ENCODE peak calls at places on chromosome 2, in eight cellular contexts. One of them, this sample, is unnamed.

GRCh38 chr2:70935468-70936164 is at the start of gene ATP6V1B1:
- DNase-seq in H9: peak; percentile 66
- DNase-seq in spleen: no peak
- DNase-seq in fibroblast of lung: no peak
- DNase-seq in heart left ventricle: no peak
- DNase-seq in A549: no peak
- DNase-seq in CD4-positive, alpha-beta T cell: no peak
- DNase-seq in pancreas: peak; percentile 43
- DNase-seq in this sample: no peak

GRCh38 chr2:137031731-137032130 is 266.4 kb downstream of the THSD7B start:
- DNase-seq in H9: no peak
- DNase-seq in spleen: no peak
- DNase-seq in fibroblast of lung: no peak
- DNase-seq in heart left ventricle: no peak
- DNase-seq in A549: no peak
- DNase-seq in CD4-positive, alpha-beta T cell: no peak
- DNase-seq in pancreas: no peak
- DNase-seq in this sample: no peak

GRCh38 chr2:239106314-239106908 is 258.5 kb downstream of the TWIST2 start:
- DNase-seq in H9: peak; percentile 66
- DNase-seq in spleen: no peak
- DNase-seq in fibroblast of lung: peak; percentile 62
- DNase-seq in heart left ventricle: no peak
- DNase-seq in A549: peak; percentile 73
- DNase-seq in CD4-positive, alpha-beta T cell: no peak
- DNase-seq in pancreas: no peak
- DNase-seq in this sample: peak; percentile 84

GRCh38 chr2:163681765-163682164 is 54.0 kb downstream of the FIGN start:
- DNase-seq in H9: no peak
- DNase-seq in spleen: no peak
- DNase-seq in fibroblast of lung: peak; percentile 70
- DNase-seq in heart left ventricle: no peak
- DNase-seq in A549: no peak
- DNase-seq in CD4-positive, alpha-beta T cell: no peak
- DNase-seq in pancreas: no peak
- DNase-seq in this sample: no peak

GRCh38 chr2:219709261-219709867 is 81.9 kb downstream of the SLC4A3 start:
- DNase-seq in H9: no peak
- DNase-seq in spleen: no peak
- DNase-seq in fibroblast of lung: no peak
- DNase-seq in heart left ventricle: no peak
- DNase-seq in A549: no peak
- DNase-seq in CD4-positive, alpha-beta T cell: no peak
- DNase-seq in pancreas: no peak
- DNase-seq in this sample: no peak

GRCh38 chr2:157789161-157789720 is 86.9 kb downstream of the ACVR1 start:
- DNase-seq in H9: no peak
- DNase-seq in spleen: no peak
- DNase-seq in fibroblast of lung: peak; percentile 26
- DNase-seq in heart left ventricle: no peak
- DNase-seq in A549: no peak
- DNase-seq in CD4-positive, alpha-beta T cell: no peak
- DNase-seq in pancreas: no peak
- DNase-seq in this sample: no peak

GRCh38 chr2:25482341-25482740 is 140.6 kb upstream of the DNMT3A start:
- DNase-seq in H9: no peak
- DNase-seq in spleen: no peak
- DNase-seq in fibroblast of lung: no peak
- DNase-seq in heart left ventricle: no peak
- DNase-seq in A549: no peak
- DNase-seq in CD4-positive, alpha-beta T cell: no peak
- DNase-seq in pancreas: no peak
- DNase-seq in this sample: no peak

GRCh38 chr2:62300925-62301324 is 105.0 kb downstream of the B3GNT2 start:
- DNase-seq in H9: no peak
- DNase-seq in spleen: no peak
- DNase-seq in fibroblast of lung: no peak
- DNase-seq in heart left ventricle: no peak
- DNase-seq in A549: no peak
- DNase-seq in CD4-positive, alpha-beta T cell: no peak
- DNase-seq in pancreas: no peak
- DNase-seq in this sample: no peak

GRCh38 chr2:158542577-158542976 is 85.8 kb downstream of the PKP4 start:
- DNase-seq in H9: no peak
- DNase-seq in spleen: no peak
- DNase-seq in fibroblast of lung: no peak
- DNase-seq in heart left ventricle: no peak
- DNase-seq in A549: no peak
- DNase-seq in CD4-positive, alpha-beta T cell: no peak
- DNase-seq in pancreas: no peak
- DNase-seq in this sample: no peak

GRCh38 chr2:240604939-240605716 is 18.6 kb downstream of the CAPN10 start:
- DNase-seq in H9: no peak
- DNase-seq in spleen: peak; percentile 70
- DNase-seq in fibroblast of lung: no peak
- DNase-seq in heart left ventricle: no peak
- DNase-seq in A549: no peak
- DNase-seq in CD4-positive, alpha-beta T cell: no peak
- DNase-seq in pancreas: peak; percentile 54
- DNase-seq in this sample: no peak

GRCh38 chr2:12081481-12082210 is 335.2 kb downstream of the LPIN1 start:
- DNase-seq in H9: no peak
- DNase-seq in spleen: no peak
- DNase-seq in fibroblast of lung: no peak
- DNase-seq in heart left ventricle: no peak
- DNase-seq in A549: no peak
- DNase-seq in CD4-positive, alpha-beta T cell: peak; percentile 19
- DNase-seq in pancreas: no peak
- DNase-seq in this sample: no peak

GRCh38 chr2:85549095-85549494 is 10.1 kb downstream of the MAT2A start:
- DNase-seq in H9: no peak
- DNase-seq in spleen: no peak
- DNase-seq in fibroblast of lung: no peak
- DNase-seq in heart left ventricle: no peak
- DNase-seq in A549: no peak
- DNase-seq in CD4-positive, alpha-beta T cell: no peak
- DNase-seq in pancreas: no peak
- DNase-seq in this sample: no peak

GRCh38 chr2:161586517-161587167 is 37.6 kb upstream of the SLC4A10 start:
- DNase-seq in H9: no peak
- DNase-seq in spleen: no peak
- DNase-seq in fibroblast of lung: peak; percentile 37
- DNase-seq in heart left ventricle: no peak
- DNase-seq in A549: peak; percentile 18
- DNase-seq in CD4-positive, alpha-beta T cell: no peak
- DNase-seq in pancreas: no peak
- DNase-seq in this sample: no peak

GRCh38 chr2:120914839-120915521 is 179.3 kb downstream of the GLI2 start:
- DNase-seq in H9: no peak
- DNase-seq in spleen: no peak
- DNase-seq in fibroblast of lung: peak; percentile 95
- DNase-seq in heart left ventricle: peak; percentile 88
- DNase-seq in A549: peak; percentile 90
- DNase-seq in CD4-positive, alpha-beta T cell: no peak
- DNase-seq in pancreas: no peak
- DNase-seq in this sample: no peak

GRCh38 chr2:120912101-120912985 is 176.7 kb downstream of the GLI2 start:
- DNase-seq in H9: no peak
- DNase-seq in spleen: no peak
- DNase-seq in fibroblast of lung: peak; percentile 91
- DNase-seq in heart left ventricle: peak; percentile 73
- DNase-seq in A549: peak; percentile 96
- DNase-seq in CD4-positive, alpha-beta T cell: no peak
- DNase-seq in pancreas: no peak
- DNase-seq in this sample: no peak

GRCh38 chr2:120916446-120916845 is 180.8 kb downstream of the GLI2 start:
- DNase-seq in H9: no peak
- DNase-seq in spleen: no peak
- DNase-seq in fibroblast of lung: no peak
- DNase-seq in heart left ventricle: peak; percentile 44
- DNase-seq in A549: no peak
- DNase-seq in CD4-positive, alpha-beta T cell: no peak
- DNase-seq in pancreas: no peak
- DNase-seq in this sample: no peak

GRCh38 chr2:120915670-120916069 is 180.0 kb downstream of the GLI2 start:
- DNase-seq in H9: no peak
- DNase-seq in spleen: no peak
- DNase-seq in fibroblast of lung: peak; percentile 58
- DNase-seq in heart left ventricle: no peak
- DNase-seq in A549: no peak
- DNase-seq in CD4-positive, alpha-beta T cell: no peak
- DNase-seq in pancreas: no peak
- DNase-seq in this sample: no peak

DNA sequence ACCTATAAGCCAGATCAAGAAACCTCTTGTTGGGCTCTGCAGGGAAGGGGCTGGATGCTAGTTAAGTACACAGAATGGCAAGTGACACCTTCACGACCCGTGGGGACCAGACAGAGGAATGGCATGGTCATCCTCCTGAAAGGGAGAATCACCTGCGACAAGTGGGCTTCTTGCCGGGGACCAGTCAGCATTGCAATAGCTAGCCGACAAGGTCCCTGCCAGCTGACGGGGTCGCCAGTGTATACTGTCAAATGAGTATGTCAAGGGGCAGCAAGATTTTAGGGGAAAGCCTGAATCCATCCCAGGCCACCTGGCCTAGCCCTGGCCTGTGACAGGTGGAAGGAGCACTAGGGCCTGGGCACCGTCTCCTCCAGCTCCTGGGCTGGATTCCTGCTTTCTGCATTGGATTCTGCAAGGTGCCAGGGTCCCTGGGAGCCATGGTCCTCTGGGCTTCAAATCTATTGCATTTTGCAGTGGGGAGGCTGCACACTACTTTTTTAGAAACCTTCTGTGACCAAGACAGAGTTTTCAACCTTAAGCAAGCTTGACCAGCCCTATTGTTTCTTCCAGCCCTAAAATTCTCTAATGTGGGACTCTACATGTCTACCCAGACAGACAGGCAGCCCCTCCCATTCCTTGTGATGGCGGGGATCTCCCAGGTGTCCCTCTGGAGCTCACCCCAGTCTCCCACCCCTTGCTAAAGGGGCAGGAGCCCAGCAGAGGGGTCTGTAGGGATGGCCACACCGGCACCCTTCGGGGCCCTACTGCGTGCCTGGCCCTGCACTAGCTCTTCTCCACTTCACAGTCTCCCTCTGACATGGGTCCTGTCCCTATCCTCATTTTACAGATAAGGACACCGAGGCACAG is 178.5 kb downstream of the GLI2 start:
- DNase-seq in H9: no peak
- DNase-seq in spleen: no peak
- DNase-seq in fibroblast of lung: no peak
- DNase-seq in heart left ventricle: peak; percentile 37
- DNase-seq in A549: no peak
- DNase-seq in CD4-positive, alpha-beta T cell: no peak
- DNase-seq in pancreas: no peak
- DNase-seq in this sample: no peak
- H3K27ac ChIP-seq in H9: no peak overlapping the region
- H3K27ac ChIP-seq in spleen: no peak overlapping the region
- H3K27ac ChIP-seq in fibroblast of lung: peak overlapping the region; percentile 77
- H3K27ac ChIP-seq in heart left ventricle: peak overlapping the region; percentile 70
- H3K27ac ChIP-seq in A549: peak overlapping the region; percentile 95
- H3K27ac ChIP-seq in CD4-positive, alpha-beta T cell: no peak overlapping the region
- H3K27ac ChIP-seq in pancreas: no peak overlapping the region
- H3K27ac ChIP-seq in this sample: no peak overlapping the region

GRCh38 chr2:147636888-147637270 is 207.9 kb upstream of the ACVR2A start:
- DNase-seq in H9: no peak
- DNase-seq in spleen: no peak
- DNase-seq in fibroblast of lung: no peak
- DNase-seq in heart left ventricle: no peak
- DNase-seq in A549: no peak
- DNase-seq in CD4-positive, alpha-beta T cell: no peak
- DNase-seq in pancreas: no peak
- DNase-seq in this sample: no peak
- H3K27ac ChIP-seq in H9: no peak overlapping the region
- H3K27ac ChIP-seq in spleen: no peak overlapping the region
- H3K27ac ChIP-seq in fibroblast of lung: no peak overlapping the region
- H3K27ac ChIP-seq in heart left ventricle: no peak overlapping the region
- H3K27ac ChIP-seq in A549: no peak overlapping the region
- H3K27ac ChIP-seq in CD4-positive, alpha-beta T cell: no peak overlapping the region
- H3K27ac ChIP-seq in pancreas: no peak overlapping the region
- H3K27ac ChIP-seq in this sample: no peak overlapping the region

GRCh38 chr2:190344275-190344827 is 962 bp downstream of the INPP1 start:
- DNase-seq in H9: no peak
- DNase-seq in spleen: no peak
- DNase-seq in fibroblast of lung: peak; percentile 28
- DNase-seq in heart left ventricle: no peak
- DNase-seq in A549: peak; percentile 71
- DNase-seq in CD4-positive, alpha-beta T cell: no peak
- DNase-seq in pancreas: no peak
- DNase-seq in this sample: peak; percentile 35

GRCh38 chr2:190343500-190344274 is at the start of gene INPP1:
- DNase-seq in H9: peak; percentile 61
- DNase-seq in spleen: peak; percentile 92
- DNase-seq in fibroblast of lung: peak; percentile 69
- DNase-seq in heart left ventricle: peak; percentile 83
- DNase-seq in A549: peak; percentile 69
- DNase-seq in CD4-positive, alpha-beta T cell: peak; percentile 15
- DNase-seq in pancreas: peak; percentile 83
- DNase-seq in this sample: no peak

GRCh38 chr2:190343170-190343499 is 254 bp upstream of the INPP1 start:
- DNase-seq in H9: peak; percentile 45
- DNase-seq in spleen: no peak
- DNase-seq in fibroblast of lung: no peak
- DNase-seq in heart left ventricle: no peak
- DNase-seq in A549: no peak
- DNase-seq in CD4-positive, alpha-beta T cell: no peak
- DNase-seq in pancreas: no peak
- DNase-seq in this sample: no peak

GRCh38 chr2:190340369-190340768 is 3.0 kb upstream of the INPP1 start:
- DNase-seq in H9: peak; percentile 72
- DNase-seq in spleen: no peak
- DNase-seq in fibroblast of lung: peak; percentile 11
- DNase-seq in heart left ventricle: no peak
- DNase-seq in A549: peak; percentile 74
- DNase-seq in CD4-positive, alpha-beta T cell: no peak
- DNase-seq in pancreas: no peak
- DNase-seq in this sample: no peak

DNA sequence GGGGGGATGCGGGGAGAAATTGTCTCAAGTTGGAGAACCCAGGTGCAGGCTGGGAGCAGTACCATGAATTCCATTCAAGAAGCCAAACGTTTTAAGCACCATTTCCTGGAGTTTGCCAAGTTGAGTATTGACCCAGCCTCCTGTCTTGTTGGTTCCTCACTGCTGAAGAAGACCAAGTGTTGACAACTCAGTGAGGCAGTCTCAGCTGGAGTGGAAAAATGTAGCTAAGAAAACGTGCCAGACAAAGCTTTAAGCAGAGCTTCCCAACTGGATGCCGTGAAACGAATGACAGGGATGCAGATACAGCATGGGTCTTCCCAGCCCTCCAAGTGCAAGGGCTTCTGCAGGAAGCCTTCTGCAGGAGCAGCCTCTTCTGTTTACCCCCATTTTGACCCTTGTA is 788 bp upstream of the INPP1 start:
- DNase-seq in H9: no peak
- DNase-seq in spleen: no peak
- DNase-seq in fibroblast of lung: no peak
- DNase-seq in heart left ventricle: no peak
- DNase-seq in A549: no peak
- DNase-seq in CD4-positive, alpha-beta T cell: no peak
- DNase-seq in pancreas: no peak
- DNase-seq in this sample: no peak
- H3K27ac ChIP-seq in H9: no peak overlapping the region
- H3K27ac ChIP-seq in spleen: no peak overlapping the region
- H3K27ac ChIP-seq in fibroblast of lung: no peak overlapping the region
- H3K27ac ChIP-seq in heart left ventricle: peak overlapping the region; percentile 94
- H3K27ac ChIP-seq in A549: peak overlapping the region; percentile 95
- H3K27ac ChIP-seq in CD4-positive, alpha-beta T cell: no peak overlapping the region
- H3K27ac ChIP-seq in pancreas: peak overlapping the region; percentile 85
- H3K27ac ChIP-seq in this sample: no peak overlapping the region

GRCh38 chr2:152446213-152446612 is 111.2 kb downstream of the FMNL2 start:
- DNase-seq in H9: no peak
- DNase-seq in spleen: no peak
- DNase-seq in fibroblast of lung: no peak
- DNase-seq in heart left ventricle: no peak
- DNase-seq in A549: no peak
- DNase-seq in CD4-positive, alpha-beta T cell: no peak
- DNase-seq in pancreas: no peak
- DNase-seq in this sample: no peak
- H3K27ac ChIP-seq in H9: no peak overlapping the region
- H3K27ac ChIP-seq in spleen: no peak overlapping the region
- H3K27ac ChIP-seq in fibroblast of lung: no peak overlapping the region
- H3K27ac ChIP-seq in heart left ventricle: no peak overlapping the region
- H3K27ac ChIP-seq in A549: peak overlapping the region; percentile 73
- H3K27ac ChIP-seq in CD4-positive, alpha-beta T cell: no peak overlapping the region
- H3K27ac ChIP-seq in pancreas: no peak overlapping the region
- H3K27ac ChIP-seq in this sample: peak overlapping the region; percentile 63